ENCODE peak calls at places on chromosomes 16 and 17, in seven cellular contexts. P is nucleus accumbens, U is amniotic epithelial cell, Y is cardiac fibroblast, Q is mammary epithelial cell, H is caudate nucleus, T is SW480. I is an unnamed sample.

GRCh38 chr16:14196539-14196938 is 125.4 kb downstream of the MRTFB start:
- DNase-seq in P (no peak), U (no peak), Y (peak), Q (no peak), H (no peak), T (no peak), I (no peak)

GRCh38 chr17:58679263-58680037 is 12.4 kb downstream of the TEX14 start:
- DNase-seq in P (no peak), U (peak), Y (peak), Q (peak), H (no peak), T (peak), I (no peak)

GRCh38 chr17:81221371-81221841 is 1.4 kb downstream of the CEP131 start:
- DNase-seq in P (no peak), U (no peak), Y (no peak), Q (no peak), H (no peak), T (peak), I (no peak)

GRCh38 chr16:71894229-71894920 is 956 bp upstream of the IST1 start:
- DNase-seq in P (no peak), U (peak), Y (peak), Q (peak), H (peak), T (peak), I (peak)

GRCh38 chr16:53212899-53213235 is 158.1 kb downstream of the CHD9 start:
- DNase-seq in P (no peak), U (no peak), Y (no peak), Q (no peak), H (no peak), T (no peak), I (no peak)

GRCh38 chr16:26765087-26765486 is 301.6 kb upstream of the C16orf82 start:
- DNase-seq in P (no peak), U (no peak), Y (no peak), Q (no peak), H (no peak), T (peak), I (no peak)

GRCh38 chr16:88558457-88559442 is 11.5 kb upstream of the ZC3H18 start:
- DNase-seq in P (no peak), U (peak), Y (peak), Q (peak), H (no peak), T (peak), I (no peak)

GRCh38 chr17:79862771-79863440 is 23.7 kb upstream of the CBX4 start:
- DNase-seq in P (no peak), U (no peak), Y (no peak), Q (no peak), H (no peak), T (no peak), I (no peak)

GRCh38 chr17:42197564-42198156 is 3.4 kb upstream of the GHDC start:
- DNase-seq in P (no peak), U (no peak), Y (no peak), Q (no peak), H (no peak), T (no peak), I (no peak)

GRCh38 chr17:35486920-35487727 is 38.6 kb upstream of the SLFN13 start:
- DNase-seq in P (no peak), U (peak), Y (peak), Q (peak), H (no peak), T (peak), I (no peak)

GRCh38 chr17:1413281-1413791 is 13.3 kb upstream of the YWHAE start:
- DNase-seq in P (no peak), U (peak), Y (peak), Q (peak), H (no peak), T (no peak), I (no peak)

GRCh38 chr16:8727857-8728618 is 53.6 kb downstream of the ABAT start:
- DNase-seq in P (no peak), U (no peak), Y (no peak), Q (no peak), H (no peak), T (no peak), I (no peak)

GRCh38 chr17:61352408-61352770 is 47.3 kb upstream of the TBX2 start:
- DNase-seq in P (no peak), U (no peak), Y (peak), Q (no peak), H (no peak), T (no peak), I (no peak)

GRCh38 chr17:80146121-80147034 is 550 bp downstream of the EIF4A3 start:
- DNase-seq in P (no peak), U (no peak), Y (peak), Q (no peak), H (peak), T (no peak), I (no peak)

GRCh38 chr17:82269138-82269881 is 4.2 kb downstream of the CSNK1D start:
- DNase-seq in P (no peak), U (no peak), Y (no peak), Q (no peak), H (no peak), T (no peak), I (no peak)

GRCh38 chr17:45338023-45338781 is 21.4 kb upstream of the MAP3K14 start:
- DNase-seq in P (no peak), U (no peak), Y (peak), Q (no peak), H (no peak), T (no peak), I (no peak)

GRCh38 chr16:69482410-69482951 is 58.1 kb downstream of the CYB5B start:
- DNase-seq in P (no peak), U (no peak), Y (peak), Q (no peak), H (no peak), T (no peak), I (peak)

GRCh38 chr17:29613371-29613837 is 9.3 kb downstream of the CORO6 start:
- DNase-seq in P (no peak), U (peak), Y (peak), Q (no peak), H (peak), T (no peak), I (peak)

GRCh38 chr17:74779948-74780400 is 3.8 kb upstream of the NAT9 start:
- DNase-seq in P (no peak), U (no peak), Y (no peak), Q (no peak), H (peak), T (no peak), I (no peak)

GRCh38 chr17:71118039-71118438 is 948.7 kb downstream of the KCNJ2 start:
- DNase-seq in P (no peak), U (peak), Y (no peak), Q (peak), H (no peak), T (peak), I (no peak)

GRCh38 chr16:24984101-24984500 is 31.1 kb downstream of the ARHGAP17 start:
- DNase-seq in P (no peak), U (no peak), Y (no peak), Q (no peak), H (no peak), T (no peak), I (no peak)

GRCh38 chr16:990516-991291 is 9.1 kb downstream of the SOX8 start:
- DNase-seq in P (peak), U (no peak), Y (no peak), Q (no peak), H (peak), T (no peak), I (peak)

GRCh38 chr16:10598157-10598556 is 17.8 kb upstream of the EMP2 start:
- DNase-seq in P (no peak), U (no peak), Y (no peak), Q (no peak), H (no peak), T (no peak), I (no peak)

GRCh38 chr16:88538366-88539060 is 31.7 kb upstream of the ZC3H18 start:
- DNase-seq in P (no peak), U (no peak), Y (no peak), Q (no peak), H (no peak), T (no peak), I (no peak)

GRCh38 chr17:8192070-8192815 is 2.3 kb upstream of the BORCS6 start:
- DNase-seq in P (peak), U (peak), Y (peak), Q (peak), H (peak), T (peak), I (peak)

GRCh38 chr16:78609542-78610253 is 510.2 kb downstream of the WWOX start:
- DNase-seq in P (no peak), U (no peak), Y (no peak), Q (no peak), H (no peak), T (no peak), I (no peak)

GRCh38 chr17:77580531-77580930 is 378.0 kb upstream of the TNRC6C start:
- DNase-seq in P (no peak), U (no peak), Y (no peak), Q (no peak), H (no peak), T (no peak), I (no peak)

GRCh38 chr17:36072431-36073121 is 8.5 kb downstream of the CCL18 start:
- DNase-seq in P (no peak), U (peak), Y (peak), Q (peak), H (no peak), T (peak), I (no peak)

GRCh38 chr16:13798211-13798610 is 121.7 kb upstream of the ERCC4 start:
- DNase-seq in P (no peak), U (no peak), Y (no peak), Q (no peak), H (no peak), T (no peak), I (no peak)

GRCh38 chr16:59192551-59193199 is 458.6 kb upstream of the GOT2 start:
- DNase-seq in P (no peak), U (no peak), Y (no peak), Q (no peak), H (no peak), T (peak), I (no peak)

GRCh38 chr16:69771651-69771967 is 9.5 kb downstream of the WWP2 start:
- DNase-seq in P (no peak), U (no peak), Y (no peak), Q (no peak), H (no peak), T (no peak), I (no peak)

GRCh38 chr16:27239026-27239425 is 29.5 kb downstream of the NSMCE1 start:
- DNase-seq in P (no peak), U (no peak), Y (no peak), Q (no peak), H (no peak), T (no peak), I (no peak)

GRCh38 chr17:63641678-63642077 is 19.5 kb downstream of the MAP3K3 start:
- DNase-seq in P (no peak), U (no peak), Y (no peak), Q (no peak), H (peak), T (no peak), I (no peak)

GRCh38 chr17:7809086-7809790 is 24.8 kb upstream of the KDM6B start:
- DNase-seq in P (no peak), U (no peak), Y (no peak), Q (peak), H (no peak), T (peak), I (no peak)

GRCh38 chr16:17211797-17212196 is 259.0 kb downstream of the XYLT1 start:
- DNase-seq in P (no peak), U (no peak), Y (no peak), Q (no peak), H (no peak), T (peak), I (no peak)

GRCh38 chr16:27402964-27403600 is 1.1 kb downstream of the IL21R start:
- DNase-seq in P (no peak), U (no peak), Y (no peak), Q (no peak), H (no peak), T (no peak), I (no peak)

GRCh38 chr17:74442670-74443515 is 11.0 kb downstream of the GPRC5C start:
- DNase-seq in P (no peak), U (no peak), Y (peak), Q (no peak), H (peak), T (peak), I (peak)

GRCh38 chr16:74608944-74609343 is 2.0 kb upstream of the GLG1 start:
- DNase-seq in P (no peak), U (peak), Y (no peak), Q (no peak), H (no peak), T (no peak), I (no peak)

I was measured in hypothalamus.